ENCODE peak calls at places on chromosome 19, in four cellular contexts. R is H1, Q is HepG2, G is GM12878. M is an unnamed sample. For H3K36me3, the result is how much of the 10 kb centered on the place peaks cover.

GRCh38 chr19:21704320-21704719 is 63.1 kb downstream of the ZNF100 start:
- DNase-seq in G (no peak), Q (no peak), R (no peak), M (no peak)

GRCh38 chr19:52102782-52103181 is 7.2 kb upstream of the ZNF841 start:
- DNase-seq in Q (no peak), G (no peak), R (no peak), M (no peak)

GRCh38 chr19:8355631-8356402 is 8.1 kb upstream of the ANGPTL4 start:
- DNase-seq in Q (peak), G (no peak), R (no peak), M (peak)

GRCh38 chr19:17560205-17560595 is 4.8 kb downstream of the COLGALT1 start:
- DNase-seq in Q (no peak), G (no peak), R (no peak), M (no peak)

GRCh38 chr19:49949735-49950589 is 11.0 kb downstream of the SIGLEC11 start:
- DNase-seq in Q (no peak), G (no peak), R (no peak), M (peak)

GRCh38 chr19:57825501-57825900 is 4.6 kb upstream of the ZNF587B start:
- DNase-seq in Q (no peak), G (no peak), R (no peak), M (no peak)

GRCh38 chr19:17879466-17879865 is 7.7 kb downstream of the SLC5A5 start:
- DNase-seq in R (no peak), Q (no peak), G (no peak), M (no peak)

GRCh38 chr19:30718728-30719127 is 346.5 kb downstream of the ZNF536 start:
- DNase-seq in G (no peak), R (no peak), Q (no peak), M (no peak)

GRCh38 chr19:49210108-49210900 is 52.7 kb downstream of the TRPM4 start:
- DNase-seq in Q (no peak), G (no peak), R (peak), M (peak)

GRCh38 chr19:18985257-18985656 is 44.2 kb upstream of the HOMER3 start:
- DNase-seq in R (no peak), G (no peak), Q (no peak), M (no peak)

GRCh38 chr19:52722062-52723005 is 12.5 kb downstream of the ZNF611 start:
- DNase-seq in Q (no peak), G (no peak), R (no peak), M (no peak)

GRCh38 chr19:51676566-51677083 is 16.5 kb upstream of the SPACA6 start:
- DNase-seq in G (no peak), Q (no peak), R (no peak), M (no peak)

GRCh38 chr19:55528030-55528801 is 8.7 kb downstream of the SBK2 start:
- DNase-seq in R (no peak), G (no peak), Q (peak), M (no peak)

GRCh38 chr19:10193666-10194499 is 870 bp downstream of the DNMT1 start:
- DNase-seq in Q (peak), G (no peak), R (peak), M (peak)

GRCh38 chr19:11745871-11746270 is 7.1 kb upstream of the ZNF823 start:
- DNase-seq in R (no peak), Q (no peak), G (no peak), M (no peak)

GRCh38 chr19:1618157-1619093 is 13.2 kb upstream of the UQCR11 start:
- DNase-seq in Q (peak), R (peak), G (no peak), M (peak)

GRCh38 chr19:10201176-10201575 is 6.4 kb upstream of the DNMT1 start:
- DNase-seq in Q (no peak), R (no peak), G (no peak), M (no peak)

DNA sequence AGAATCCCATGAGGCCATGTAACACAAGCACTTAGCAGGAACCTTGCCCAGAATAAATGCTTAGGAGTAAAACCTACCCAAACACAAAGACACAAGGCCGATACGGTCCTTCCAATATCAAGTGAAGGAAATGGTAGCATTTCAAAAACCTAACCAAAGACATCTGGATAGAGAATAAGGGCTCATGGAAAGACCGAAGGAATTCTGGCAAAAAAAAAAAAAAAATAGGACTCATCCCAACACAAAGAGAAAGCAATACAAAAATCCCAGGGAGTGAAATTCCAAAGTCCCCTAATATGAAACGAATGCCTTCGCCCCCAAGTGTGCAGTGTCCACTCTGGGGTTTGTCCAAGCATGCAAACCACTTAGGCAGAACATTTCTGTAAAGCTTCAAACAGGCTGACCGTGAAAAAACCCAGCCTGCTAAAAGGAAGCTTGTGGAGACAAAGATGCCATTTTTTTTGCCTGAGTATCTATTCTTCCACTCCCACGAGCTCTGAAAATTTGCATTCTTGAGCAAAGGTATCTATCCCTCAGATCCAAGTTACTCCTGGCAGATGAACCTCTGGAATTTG is 10.9 kb downstream of the ZC3H4 start:
- DNase-seq in R (no peak), Q (no peak), G (no peak), M (no peak)
- TF ChIP-seq EP300 in R (no peak), Q (no peak), G (no peak), M (no peak)

GRCh38 chr19:465056-465816 is 4.4 kb upstream of the SHC2 start:
- DNase-seq in R (no peak), Q (no peak), G (no peak), M (no peak)

GRCh38 chr19:464146-464545 is 3.3 kb upstream of the SHC2 start:
- DNase-seq in Q (no peak), G (no peak), R (no peak), M (no peak)

GRCh38 chr19:461664-462551 is 1.1 kb upstream of the SHC2 start:
- DNase-seq in G (no peak), R (peak), Q (peak), M (peak)

GRCh38 chr19:460877-461609 is at the start of gene SHC2:
- DNase-seq in Q (no peak), G (no peak), R (no peak), M (peak)

DNA sequence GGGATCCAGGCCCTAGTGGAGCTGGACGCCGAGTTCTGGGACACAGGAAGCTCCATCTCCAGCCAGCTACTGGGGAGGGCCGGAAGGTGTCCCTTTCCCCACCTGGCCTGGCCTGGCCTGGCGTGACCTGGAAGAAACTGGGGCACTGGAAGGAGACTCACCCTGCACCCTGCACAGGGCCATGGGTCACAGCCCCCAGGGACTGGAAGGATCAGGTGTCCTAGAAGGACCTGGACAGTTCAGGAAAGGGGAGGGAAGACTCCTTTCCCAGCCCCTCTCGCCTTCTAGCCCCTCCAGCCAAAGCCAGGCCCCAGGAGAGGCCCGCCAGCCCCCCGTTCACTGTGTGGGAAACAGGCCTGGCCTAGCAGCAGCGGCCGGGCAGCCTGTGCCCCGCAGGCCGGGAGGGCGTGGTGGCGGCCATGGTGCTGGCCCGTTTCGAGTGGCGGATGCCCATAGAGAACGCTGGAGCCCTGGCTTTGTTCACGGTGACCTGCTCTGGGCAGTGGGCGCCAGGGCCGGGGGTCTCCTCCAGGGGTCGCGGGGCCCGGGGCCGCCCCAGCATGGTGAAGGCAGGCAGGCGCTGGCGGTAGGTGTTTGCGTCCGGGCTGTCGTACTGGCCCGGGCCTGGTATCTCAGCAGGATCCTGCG is 2.8 kb upstream of the SHC2 start:
- DNase-seq in R (no peak), G (no peak), Q (no peak), M (no peak)
- H3K36me3 ChIP-seq in R (under half), G (under half), Q (under half), M (under half)

GRCh38 chr19:45114116-45114515 is 21.1 kb downstream of the PPP1R37 start:
- DNase-seq in Q (no peak), R (no peak), G (no peak), M (no peak)
- H3K4me2 ChIP-seq in Q (no peak), R (no peak), G (no peak), M (no peak)

GRCh38 chr19:6204212-6204611 is 68.7 kb downstream of the ACSBG2 start:
- DNase-seq in R (no peak), Q (peak), G (no peak), M (no peak)

GRCh38 chr19:6204866-6205723 is 69.6 kb downstream of the ACSBG2 start:
- DNase-seq in R (no peak), G (no peak), Q (peak), M (no peak)

GRCh38 chr19:6198896-6199239 is 63.4 kb downstream of the ACSBG2 start:
- DNase-seq in R (no peak), G (no peak), Q (no peak), M (no peak)

GRCh38 chr19:6196361-6196760 is 60.9 kb downstream of the ACSBG2 start:
- DNase-seq in R (no peak), Q (no peak), G (no peak), M (no peak)

DNA sequence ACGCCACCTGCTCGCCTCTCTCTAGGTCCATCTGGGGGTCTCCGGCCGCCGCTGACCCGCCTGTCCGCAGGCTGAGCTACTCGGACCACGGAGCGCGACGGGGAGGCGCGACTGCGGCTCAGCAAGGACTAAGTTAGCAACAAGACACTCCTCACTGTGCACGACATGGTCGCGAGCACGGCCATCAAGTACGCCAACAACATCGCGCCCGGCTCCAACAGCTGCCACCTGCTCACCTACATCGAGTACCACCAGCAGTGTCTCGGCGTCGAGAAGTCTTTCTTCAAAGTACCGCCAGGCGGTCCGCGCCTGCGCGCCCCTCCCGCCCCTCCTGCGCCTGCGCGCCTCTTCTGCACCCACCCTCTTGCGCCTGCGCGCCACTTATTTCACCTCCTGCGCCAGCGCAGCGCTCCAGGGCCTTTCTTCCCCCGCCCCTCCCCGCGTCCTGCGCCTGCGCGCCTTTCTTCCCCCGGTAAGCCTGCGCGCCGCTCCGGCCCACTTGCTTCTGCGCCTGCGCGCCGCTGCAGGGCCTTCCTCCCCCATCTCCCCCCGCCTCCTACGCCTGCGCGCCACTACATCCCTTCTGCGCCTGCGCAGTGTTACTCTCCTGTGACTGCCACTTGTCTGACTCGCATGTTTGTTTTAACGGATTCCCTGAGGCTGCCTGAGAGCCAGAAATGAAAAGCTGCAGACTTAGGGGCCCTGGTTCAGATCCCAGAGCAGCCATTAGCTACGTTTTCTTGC is 63.9 kb downstream of the ACSBG2 start:
- DNase-seq in R (peak), G (peak), Q (peak), M (peak)
- TF ChIP-seq EP300 in R (no peak), G (no peak), Q (no peak), M (peak)

DNA sequence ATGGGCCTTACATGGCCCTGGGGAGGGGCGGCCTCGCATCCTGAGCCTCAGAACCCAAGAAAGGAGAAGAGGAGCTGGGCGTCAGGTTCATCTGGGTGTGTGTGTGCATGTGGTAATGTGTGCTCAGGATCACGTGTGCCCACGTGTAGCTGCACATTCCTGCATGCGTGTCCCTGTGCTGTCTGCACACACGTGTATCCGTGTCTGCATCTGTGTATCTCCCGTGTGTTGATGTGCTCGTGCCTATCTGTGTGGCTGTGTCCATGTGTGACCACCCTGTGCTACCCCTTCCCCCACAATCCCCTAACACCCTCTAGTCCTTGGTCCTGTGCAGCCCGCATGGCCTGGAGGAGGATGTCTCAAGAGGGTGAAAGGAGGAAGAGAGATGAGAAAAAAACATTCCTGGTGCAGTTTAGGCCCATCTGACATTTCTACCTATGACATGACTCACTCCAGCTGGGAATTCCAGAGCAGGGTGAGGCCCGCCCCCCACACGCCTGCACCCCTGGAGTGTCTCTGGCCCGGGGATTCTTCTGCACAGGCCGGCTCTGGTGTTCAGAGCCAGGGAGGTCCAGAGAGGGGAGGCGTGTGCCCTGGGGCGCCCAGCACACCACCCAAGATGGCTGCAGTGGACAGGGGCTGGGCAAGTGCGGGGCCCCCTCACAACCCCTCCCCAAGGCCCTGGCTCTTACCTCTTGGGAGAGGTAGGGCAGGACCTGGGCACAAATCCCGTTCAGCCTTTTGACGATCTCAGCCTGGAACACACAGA is 7.1 kb downstream of the TLE5 start:
- DNase-seq in G (no peak), R (no peak), Q (no peak), M (no peak)
- H3K36me3 ChIP-seq in G (under half), R (under half), Q (under half), M (half or more)

DNA sequence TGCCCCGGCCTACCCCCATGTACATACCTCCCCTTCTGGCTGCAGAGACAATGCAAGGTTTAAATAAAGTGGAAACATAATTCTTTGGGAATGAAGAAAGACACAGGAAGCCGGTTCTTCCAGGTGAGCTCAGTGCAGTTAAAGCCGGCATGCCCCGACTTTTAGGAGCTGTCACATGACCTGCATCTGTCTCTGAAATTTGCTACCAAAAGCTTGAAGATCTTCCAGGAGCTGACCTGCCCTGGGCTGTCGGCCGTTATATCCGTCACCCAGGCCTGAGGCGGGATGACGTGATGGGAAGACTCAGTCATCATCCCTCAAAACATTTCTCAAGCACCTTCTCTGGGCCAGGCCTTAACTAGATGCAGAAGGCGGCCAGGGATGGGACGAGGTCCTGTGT is 10.3 kb downstream of the RAB8A start:
- DNase-seq in R (no peak), Q (no peak), G (no peak), M (no peak)
- H3K4me2 ChIP-seq in R (no peak), Q (no peak), G (no peak), M (no peak)

GRCh38 chr19:47350599-47350998 is 1.5 kb downstream of the DHX34 start:
- DNase-seq in G (no peak), R (no peak), Q (no peak), M (no peak)

GRCh38 chr19:47351545-47351944 is 2.4 kb downstream of the DHX34 start:
- DNase-seq in G (no peak), Q (peak), R (no peak), M (peak)

GRCh38 chr19:47352095-47352494 is 3.0 kb downstream of the DHX34 start:
- DNase-seq in G (no peak), Q (no peak), R (no peak), M (no peak)

GRCh38 chr19:47353307-47353712 is 4.2 kb downstream of the DHX34 start:
- DNase-seq in G (no peak), Q (peak), R (no peak), M (no peak)

DNA sequence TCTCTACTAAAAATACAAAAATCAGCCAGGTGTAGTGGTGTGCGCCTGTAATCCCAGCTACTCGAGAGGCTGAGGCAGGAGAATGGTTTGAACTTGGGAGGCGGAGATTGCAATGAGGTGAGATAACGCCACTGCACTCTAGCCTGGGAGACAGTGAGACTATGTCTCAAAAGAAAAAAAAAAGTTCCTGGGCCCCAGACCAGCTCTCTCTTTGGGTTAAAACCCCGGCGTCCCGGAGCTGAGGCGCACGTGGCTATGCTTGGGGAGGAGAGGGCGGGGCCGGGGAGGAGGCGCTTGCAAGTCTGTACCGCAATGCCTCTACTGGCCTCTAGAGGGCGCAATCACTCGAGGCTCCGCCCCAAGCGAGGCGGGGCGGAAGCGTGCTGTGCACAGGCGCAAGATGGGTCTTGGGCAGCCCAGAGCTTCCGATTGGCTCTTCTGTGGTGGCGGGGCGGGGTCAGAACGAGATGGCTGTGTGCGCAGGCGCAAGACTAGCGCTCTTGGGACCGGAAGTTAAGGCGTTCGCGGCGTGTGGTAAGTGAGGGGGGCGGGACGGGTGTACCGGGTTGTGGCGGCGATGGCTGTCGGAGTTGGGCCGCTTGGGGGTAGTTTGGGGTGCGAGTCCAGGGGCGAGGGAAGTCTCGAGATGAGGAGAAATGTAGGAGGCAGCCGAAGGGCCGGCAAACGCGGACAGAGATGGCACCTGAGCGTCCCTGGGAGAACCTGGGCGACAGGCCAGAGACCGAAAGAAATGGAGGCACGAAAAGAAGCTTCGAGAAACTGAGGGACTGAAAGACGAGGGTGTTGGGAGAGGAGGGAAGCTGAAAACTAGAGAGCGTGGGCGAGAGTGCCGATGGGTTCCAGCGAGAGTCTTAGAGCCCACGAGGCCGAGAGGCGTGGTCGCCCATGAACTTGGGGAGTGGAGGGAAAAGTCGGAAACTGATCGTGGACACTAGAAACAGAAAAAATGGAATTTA is at the start of gene DHX34:
- DNase-seq in Q (peak), R (peak), G (peak), M (peak)
- TF ChIP-seq EP300 in Q (no peak), R (no peak), G (no peak), M (peak)

GRCh38 chr19:5690955-5691204 is 785 bp downstream of the RPL36 start:
- DNase-seq in R (no peak), G (no peak), Q (no peak), M (no peak)
- H3K36me3 ChIP-seq in R (under half), G (under half), Q (under half), M (half or more)

M was measured in K562.